ENCODE peak calls at places on chromosomes 16 and 17, in seven cellular contexts. I is neuronal stem cell, E is IMR-90, Y is mesenchymal stem cell, S is H9, O is H1, X is mesendoderm. J is an unnamed sample.

GRCh38 chr16:10840703-10841102 is 22.1 kb upstream of the TVP23A start:
- DNase-seq in I (no peak), E (no peak), Y (no peak), S (no peak), O (no peak), X (no peak), J (no peak)

GRCh38 chr17:27616414-27616813 is 14.6 kb upstream of the LGALS9 start:
- DNase-seq in I (no peak), E (no peak), Y (no peak), S (no peak), O (no peak), X (no peak), J (no peak)

GRCh38 chr17:77254961-77255741 is 114.4 kb downstream of the SEC14L1 start:
- DNase-seq in I (no peak), E (peak; percentile 86), Y (peak; percentile 97), S (peak; percentile 68), O (no peak), X (peak; percentile 68), J (peak; percentile 94)

GRCh38 chr17:75695830-75696271 is 25.4 kb upstream of the ITGB4 start:
- DNase-seq in I (no peak), E (no peak), Y (no peak), S (no peak), O (no peak), X (no peak), J (no peak)

GRCh38 chr16:89202422-89203215 is 2.3 kb upstream of the SLC22A31 start:
- DNase-seq in I (no peak), E (no peak), Y (no peak), S (peak; percentile 32), O (no peak), X (no peak), J (no peak)

GRCh38 chr17:19706791-19707727 is 9.3 kb downstream of the SLC47A2 start:
- DNase-seq in I (no peak), E (no peak), Y (no peak), S (peak; percentile 30), O (no peak), X (no peak), J (no peak)

GRCh38 chr17:6914711-6915110 is 81.1 kb upstream of the ALOX12 start:
- DNase-seq in I (no peak), E (peak; percentile 7), Y (no peak), S (no peak), O (no peak), X (no peak), J (no peak)

GRCh38 chr17:77429735-77429984 is 288.9 kb downstream of the SEC14L1 start:
- DNase-seq in I (no peak), E (no peak), Y (no peak), S (no peak), O (no peak), X (no peak), J (no peak)

GRCh38 chr17:3911271-3912053 is 4.8 kb downstream of the P2RX1 start:
- DNase-seq in I (no peak), E (no peak), Y (no peak), S (peak; percentile 59), O (no peak), X (peak; percentile 33), J (no peak)

GRCh38 chr16:72626623-72627022 is 421.3 kb downstream of the ZFHX3 start:
- DNase-seq in I (no peak), E (no peak), Y (no peak), S (no peak), O (no peak), X (no peak), J (no peak)

GRCh38 chr17:12024332-12024731 is 3.7 kb downstream of the MAP2K4 start:
- DNase-seq in I (no peak), E (peak; percentile 73), Y (peak; percentile 26), S (no peak), O (no peak), X (no peak), J (no peak)

GRCh38 chr17:76452102-76452645 is 778 bp downstream of the UBE2O start:
- DNase-seq in I (no peak), E (no peak), Y (peak; percentile 44), S (no peak), O (no peak), X (peak; percentile 37), J (no peak)

GRCh38 chr17:45288825-45289224 is 26.9 kb upstream of the SPATA32 start:
- DNase-seq in I (no peak), E (no peak), Y (no peak), S (no peak), O (no peak), X (no peak), J (no peak)

GRCh38 chr16:66315210-66315825 is 51.2 kb upstream of the CDH5 start:
- DNase-seq in I (peak; percentile 76), E (peak; percentile 70), Y (peak; percentile 77), S (peak; percentile 80), O (peak; percentile 29), X (peak; percentile 81), J (peak; percentile 94)

GRCh38 chr16:50425648-50426047 is 56.9 kb upstream of the BRD7 start:
- DNase-seq in I (no peak), E (no peak), Y (no peak), S (no peak), O (no peak), X (no peak), J (no peak)

GRCh38 chr17:29154516-29155234 is 25.5 kb downstream of the MYO18A start:
- DNase-seq in I (no peak), E (no peak), Y (no peak), S (no peak), O (no peak), X (no peak), J (no peak)

GRCh38 chr16:84888450-84888849 is 68.7 kb downstream of the CRISPLD2 start:
- DNase-seq in I (no peak), E (no peak), Y (no peak), S (no peak), O (no peak), X (no peak), J (no peak)

GRCh38 chr17:49987681-49988441 is 7.2 kb downstream of the DLX3 start:
- DNase-seq in I (no peak), E (no peak), Y (no peak), S (peak; percentile 50), O (no peak), X (peak; percentile 42), J (no peak)

GRCh38 chr17:53633856-53634255 is 188.9 kb upstream of the KIF2B start:
- DNase-seq in I (no peak), E (no peak), Y (no peak), S (no peak), O (no peak), X (peak; percentile 73), J (no peak)

GRCh38 chr17:72284806-72285205 is 164.0 kb downstream of the SOX9 start:
- DNase-seq in I (no peak), E (no peak), Y (no peak), S (no peak), O (no peak), X (no peak), J (no peak)

GRCh38 chr17:38730526-38731379 is 612 bp downstream of the CISD3 start:
- DNase-seq in I (no peak), E (peak; percentile 42), Y (peak; percentile 62), S (peak; percentile 76), O (no peak), X (peak; percentile 78), J (no peak)

GRCh38 chr16:89413811-89414585 is 76.4 kb downstream of the ANKRD11 start:
- DNase-seq in I (no peak), E (no peak), Y (no peak), S (no peak), O (no peak), X (no peak), J (no peak)

GRCh38 chr17:58694826-58695225 is 2.4 kb downstream of the RAD51C start:
- DNase-seq in I (no peak), E (no peak), Y (no peak), S (no peak), O (no peak), X (no peak), J (peak; percentile 75)
- H3K9ac ChIP-seq in I (no peak overlapping the region), E (no peak overlapping the region), Y (no peak overlapping the region), S (no peak overlapping the region), O (no peak overlapping the region), X (no peak overlapping the region), J (no peak overlapping the region)

GRCh38 chr17:63705657-63706056 is 5.7 kb upstream of the LIMD2 start:
- DNase-seq in I (no peak), E (no peak), Y (no peak), S (no peak), O (no peak), X (no peak), J (no peak)

GRCh38 chr17:63704836-63705235 is 4.9 kb upstream of the LIMD2 start:
- DNase-seq in I (no peak), E (no peak), Y (no peak), S (no peak), O (no peak), X (no peak), J (no peak)

GRCh38 chr17:63707151-63707550 is 7.2 kb upstream of the LIMD2 start:
- DNase-seq in I (no peak), E (no peak), Y (no peak), S (no peak), O (no peak), X (no peak), J (no peak)

GRCh38 chr17:63704259-63704576 is 4.3 kb upstream of the LIMD2 start:
- DNase-seq in I (no peak), E (no peak), Y (no peak), S (no peak), O (no peak), X (no peak), J (no peak)

GRCh38 chr17:63706346-63707102 is 6.6 kb upstream of the LIMD2 start:
- DNase-seq in I (no peak), E (no peak), Y (no peak), S (no peak), O (no peak), X (no peak), J (no peak)
- H2AK5ac ChIP-seq in I (no peak overlapping the region), E (no peak overlapping the region), Y (no peak overlapping the region), S (no peak overlapping the region), O (no peak overlapping the region), X (no peak overlapping the region), J (no peak overlapping the region)

GRCh38 chr17:44088254-44088653 is 17.7 kb downstream of the G6PC3 start:
- DNase-seq in I (no peak), E (no peak), Y (no peak), S (no peak), O (no peak), X (no peak), J (no peak)

GRCh38 chr17:44084131-44084538 is 13.6 kb downstream of the G6PC3 start:
- DNase-seq in I (no peak), E (no peak), Y (no peak), S (peak; percentile 78), O (no peak), X (peak; percentile 44), J (peak; percentile 49)

GRCh38 chr17:44086364-44087311 is 16.1 kb downstream of the G6PC3 start:
- DNase-seq in I (peak; percentile 56), E (peak; percentile 98), Y (peak; percentile 98), S (peak; percentile 89), O (no peak), X (peak; percentile 97), J (peak; percentile 61)

GRCh38 chr17:44084921-44085320 is 14.4 kb downstream of the G6PC3 start:
- DNase-seq in I (no peak), E (no peak), Y (no peak), S (no peak), O (no peak), X (no peak), J (no peak)

GRCh38 chr17:44087319-44087718 is 16.8 kb downstream of the G6PC3 start:
- DNase-seq in I (no peak), E (no peak), Y (no peak), S (peak; percentile 67), O (no peak), X (no peak), J (no peak)
- H3K9ac ChIP-seq in I (no peak overlapping the region), E (peak overlapping the region; percentile 60), Y (peak overlapping the region; percentile 81), S (no peak overlapping the region), O (peak overlapping the region; percentile 62), X (peak overlapping the region; percentile 46), J (peak overlapping the region; percentile 30)

GRCh38 chr16:30124985-30125379 is 2.0 kb upstream of the MAPK3 start:
- DNase-seq in I (no peak), E (no peak), Y (no peak), S (no peak), O (no peak), X (no peak), J (peak; percentile 41)
- H2AK5ac ChIP-seq in I (no peak overlapping the region), E (peak overlapping the region; percentile 44), Y (no peak overlapping the region), S (no peak overlapping the region), O (no peak overlapping the region), X (no peak overlapping the region), J (no peak overlapping the region)

J was measured in trophoblast cell.